ENCODE peak calls at places on chromosomes 2 and 18, in nine cellular contexts. Q is NCI-H1105 treated with DMSO at 0.1 percent for 48 hours; E is fibroblast of mammary gland; Y is coronary artery; G is activated CD4-positive, CD25-positive, alpha-beta regulatory T cell treated with anti-CD3 and anti-CD28 coated beads, Interleukin-2, amount 50 U/mL, for 72 hours; V is Caki2; A is heart right ventricle; F is stimulated activated CD4-positive, alpha-beta T cell treated with anti-CD3 and anti-CD28 coated beads, Interleukin-15, amount 100 ng/mL, for 24 hours; U is smooth muscle cell of the brain vasculature. P is an unnamed sample.

GRCh38 chr2:237440819-237441281 is 26.9 kb upstream of the COL6A3 start:
- DNase-seq in Q (no peak), E (peak; percentile 64), Y (no peak), G (no peak), V (no peak), A (no peak), F (peak; percentile 78), U (no peak), P (no peak)

GRCh38 chr2:236496311-236496710 is 73.3 kb upstream of the ACKR3 start:
- DNase-seq in Q (no peak), E (no peak), Y (no peak), G (no peak), V (no peak), A (no peak), F (no peak), U (no peak), P (no peak)

GRCh38 chr18:48007955-48008701 is 77.7 kb upstream of the SMAD2 start:
- DNase-seq in Q (peak; percentile 60), E (peak; percentile 19), Y (peak; percentile 75), G (peak; percentile 43), V (peak; percentile 47), A (peak; percentile 69), F (peak; percentile 63), U (no peak), P (peak; percentile 4)

GRCh38 chr18:62832282-62832681 is 116.9 kb downstream of the PHLPP1 start:
- DNase-seq in Q (peak; percentile 36), E (no peak), Y (no peak), G (no peak), V (no peak), A (no peak), F (no peak), U (no peak), P (no peak)

GRCh38 chr2:10097352-10098148 is 17.3 kb upstream of the CYS1 start:
- DNase-seq in Q (peak; percentile 18), E (peak; percentile 53), Y (no peak), G (peak; percentile 51), V (peak; percentile 68), A (peak; percentile 63), F (peak; percentile 61), U (no peak), P (no peak)

GRCh38 chr2:229675569-229675968 is 38.8 kb downstream of the DNER start:
- DNase-seq in Q (no peak), E (no peak), Y (no peak), G (no peak), V (no peak), A (no peak), F (no peak), U (no peak), P (no peak)

GRCh38 chr2:207183506-207183905 is 17.8 kb upstream of the KLF7 start:
- DNase-seq in Q (no peak), E (no peak), Y (no peak), G (no peak), V (no peak), A (no peak), F (no peak), U (no peak), P (no peak)

GRCh38 chr2:15668611-15669305 is 77.1 kb downstream of the DDX1 start:
- DNase-seq in Q (no peak), E (peak; percentile 2), Y (no peak), G (no peak), V (no peak), A (no peak), F (no peak), U (peak; percentile 10), P (no peak)

GRCh38 chr2:74204436-74204835 is 6.0 kb downstream of the MTHFD2 start:
- DNase-seq in Q (no peak), E (no peak), Y (no peak), G (no peak), V (no peak), A (no peak), F (no peak), U (no peak), P (no peak)

GRCh38 chr2:207706936-207707860 is 4.2 kb upstream of the CCNYL1 start:
- DNase-seq in Q (no peak), E (no peak), Y (no peak), G (no peak), V (no peak), A (no peak), F (no peak), U (no peak), P (no peak)

GRCh38 chr18:5513947-5514346 is 29.9 kb downstream of the EPB41L3 start:
- DNase-seq in Q (no peak), E (no peak), Y (no peak), G (no peak), V (no peak), A (no peak), F (no peak), U (no peak), P (no peak)

GRCh38 chr2:137467246-137467862 is 496.9 kb upstream of the HNMT start:
- DNase-seq in Q (peak; percentile 49), E (peak; percentile 25), Y (no peak), G (no peak), V (peak; percentile 16), A (peak; percentile 26), F (peak; percentile 9), U (no peak), P (no peak)

P was measured in effector memory CD4-positive, alpha-beta T cell.